ENCODE peak calls at places on chromosomes 12 and 14, in seven cellular contexts. One of them, this sample, is unnamed.
A peak's percentile ranks its signal among the peaks of the same experiment; 100 is the strongest.

GRCh38 chr12:92404921-92405320 is 259.3 kb upstream of the BTG1 start:
- DNase-seq in upper lobe of left lung: no peak
- DNase-seq in stimulated activated CD4-positive, alpha-beta T cell treated with anti-CD3 and anti-CD28 coated beads, Interleukin-2, amount 100 ng/mL, for 24 hours: no peak
- DNase-seq in progenitor cell of endocrine pancreas: no peak
- DNase-seq in SW480: no peak
- DNase-seq in CD4-positive, CD25-positive, alpha-beta regulatory T cell: no peak
- DNase-seq in activated naive CD8-positive, alpha-beta T cell treated with anti-CD3 and anti-CD28 coated beads, Interleukin-2, amount 10 ng/mL, durations not matched to agents 7 days and 5 days: no peak
- DNase-seq in this sample: no peak

GRCh38 chr14:61562321-61563161 is 132.8 kb upstream of the HIF1A start:
- DNase-seq in upper lobe of left lung: no peak
- DNase-seq in stimulated activated CD4-positive, alpha-beta T cell treated with anti-CD3 and anti-CD28 coated beads, Interleukin-2, amount 100 ng/mL, for 24 hours: peak; percentile 54
- DNase-seq in progenitor cell of endocrine pancreas: no peak
- DNase-seq in SW480: peak; percentile 92
- DNase-seq in CD4-positive, CD25-positive, alpha-beta regulatory T cell: no peak
- DNase-seq in activated naive CD8-positive, alpha-beta T cell treated with anti-CD3 and anti-CD28 coated beads, Interleukin-2, amount 10 ng/mL, durations not matched to agents 7 days and 5 days: no peak
- DNase-seq in this sample: peak; percentile 98

GRCh38 chr12:115541891-115542361 is 735.6 kb downstream of the MED13L start:
- DNase-seq in upper lobe of left lung: no peak
- DNase-seq in stimulated activated CD4-positive, alpha-beta T cell treated with anti-CD3 and anti-CD28 coated beads, Interleukin-2, amount 100 ng/mL, for 24 hours: no peak
- DNase-seq in progenitor cell of endocrine pancreas: no peak
- DNase-seq in SW480: peak; percentile 86
- DNase-seq in CD4-positive, CD25-positive, alpha-beta regulatory T cell: no peak
- DNase-seq in activated naive CD8-positive, alpha-beta T cell treated with anti-CD3 and anti-CD28 coated beads, Interleukin-2, amount 10 ng/mL, durations not matched to agents 7 days and 5 days: no peak
- DNase-seq in this sample: no peak

GRCh38 chr12:113261847-113262470 is 40.7 kb downstream of the TPCN1 start:
- DNase-seq in upper lobe of left lung: no peak
- DNase-seq in stimulated activated CD4-positive, alpha-beta T cell treated with anti-CD3 and anti-CD28 coated beads, Interleukin-2, amount 100 ng/mL, for 24 hours: peak; percentile 26
- DNase-seq in progenitor cell of endocrine pancreas: no peak
- DNase-seq in SW480: no peak
- DNase-seq in CD4-positive, CD25-positive, alpha-beta regulatory T cell: no peak
- DNase-seq in activated naive CD8-positive, alpha-beta T cell treated with anti-CD3 and anti-CD28 coated beads, Interleukin-2, amount 10 ng/mL, durations not matched to agents 7 days and 5 days: no peak
- DNase-seq in this sample: peak; percentile 50

GRCh38 chr14:69571449-69571878 is 3.2 kb downstream of the CCDC177 start:
- DNase-seq in upper lobe of left lung: peak; percentile 84
- DNase-seq in stimulated activated CD4-positive, alpha-beta T cell treated with anti-CD3 and anti-CD28 coated beads, Interleukin-2, amount 100 ng/mL, for 24 hours: no peak
- DNase-seq in progenitor cell of endocrine pancreas: no peak
- DNase-seq in SW480: no peak
- DNase-seq in CD4-positive, CD25-positive, alpha-beta regulatory T cell: no peak
- DNase-seq in activated naive CD8-positive, alpha-beta T cell treated with anti-CD3 and anti-CD28 coated beads, Interleukin-2, amount 10 ng/mL, durations not matched to agents 7 days and 5 days: no peak
- DNase-seq in this sample: peak; percentile 32

GRCh38 chr14:69741055-69741454 is 25.9 kb upstream of the SRSF5 start:
- DNase-seq in upper lobe of left lung: no peak
- DNase-seq in stimulated activated CD4-positive, alpha-beta T cell treated with anti-CD3 and anti-CD28 coated beads, Interleukin-2, amount 100 ng/mL, for 24 hours: no peak
- DNase-seq in progenitor cell of endocrine pancreas: no peak
- DNase-seq in SW480: no peak
- DNase-seq in CD4-positive, CD25-positive, alpha-beta regulatory T cell: no peak
- DNase-seq in activated naive CD8-positive, alpha-beta T cell treated with anti-CD3 and anti-CD28 coated beads, Interleukin-2, amount 10 ng/mL, durations not matched to agents 7 days and 5 days: no peak
- DNase-seq in this sample: no peak

GRCh38 chr12:54385251-54385914 is 850 bp upstream of the ZNF385A start:
- DNase-seq in upper lobe of left lung: peak; percentile 36
- DNase-seq in stimulated activated CD4-positive, alpha-beta T cell treated with anti-CD3 and anti-CD28 coated beads, Interleukin-2, amount 100 ng/mL, for 24 hours: no peak
- DNase-seq in progenitor cell of endocrine pancreas: no peak
- DNase-seq in SW480: no peak
- DNase-seq in CD4-positive, CD25-positive, alpha-beta regulatory T cell: no peak
- DNase-seq in activated naive CD8-positive, alpha-beta T cell treated with anti-CD3 and anti-CD28 coated beads, Interleukin-2, amount 10 ng/mL, durations not matched to agents 7 days and 5 days: no peak
- DNase-seq in this sample: no peak

GRCh38 chr12:52953181-52953841 is 4.4 kb downstream of the KRT18 start:
- DNase-seq in upper lobe of left lung: no peak
- DNase-seq in stimulated activated CD4-positive, alpha-beta T cell treated with anti-CD3 and anti-CD28 coated beads, Interleukin-2, amount 100 ng/mL, for 24 hours: no peak
- DNase-seq in progenitor cell of endocrine pancreas: no peak
- DNase-seq in SW480: no peak
- DNase-seq in CD4-positive, CD25-positive, alpha-beta regulatory T cell: no peak
- DNase-seq in activated naive CD8-positive, alpha-beta T cell treated with anti-CD3 and anti-CD28 coated beads, Interleukin-2, amount 10 ng/mL, durations not matched to agents 7 days and 5 days: no peak
- DNase-seq in this sample: no peak

GRCh38 chr14:68654471-68654941 is 138.4 kb downstream of the ZFP36L1 start:
- DNase-seq in upper lobe of left lung: no peak
- DNase-seq in stimulated activated CD4-positive, alpha-beta T cell treated with anti-CD3 and anti-CD28 coated beads, Interleukin-2, amount 100 ng/mL, for 24 hours: no peak
- DNase-seq in progenitor cell of endocrine pancreas: no peak
- DNase-seq in SW480: no peak
- DNase-seq in CD4-positive, CD25-positive, alpha-beta regulatory T cell: no peak
- DNase-seq in activated naive CD8-positive, alpha-beta T cell treated with anti-CD3 and anti-CD28 coated beads, Interleukin-2, amount 10 ng/mL, durations not matched to agents 7 days and 5 days: no peak
- DNase-seq in this sample: no peak

GRCh38 chr12:90953956-90954421 is 987 bp downstream of the CCER1 start:
- DNase-seq in upper lobe of left lung: peak; percentile 78
- DNase-seq in stimulated activated CD4-positive, alpha-beta T cell treated with anti-CD3 and anti-CD28 coated beads, Interleukin-2, amount 100 ng/mL, for 24 hours: no peak
- DNase-seq in progenitor cell of endocrine pancreas: no peak
- DNase-seq in SW480: no peak
- DNase-seq in CD4-positive, CD25-positive, alpha-beta regulatory T cell: no peak
- DNase-seq in activated naive CD8-positive, alpha-beta T cell treated with anti-CD3 and anti-CD28 coated beads, Interleukin-2, amount 10 ng/mL, durations not matched to agents 7 days and 5 days: no peak
- DNase-seq in this sample: no peak

GRCh38 chr14:79466938-79467527 is 744.3 kb downstream of the DIO2 start:
- DNase-seq in upper lobe of left lung: peak; percentile 27
- DNase-seq in stimulated activated CD4-positive, alpha-beta T cell treated with anti-CD3 and anti-CD28 coated beads, Interleukin-2, amount 100 ng/mL, for 24 hours: no peak
- DNase-seq in progenitor cell of endocrine pancreas: no peak
- DNase-seq in SW480: no peak
- DNase-seq in CD4-positive, CD25-positive, alpha-beta regulatory T cell: no peak
- DNase-seq in activated naive CD8-positive, alpha-beta T cell treated with anti-CD3 and anti-CD28 coated beads, Interleukin-2, amount 10 ng/mL, durations not matched to agents 7 days and 5 days: no peak
- DNase-seq in this sample: no peak

GRCh38 chr12:106022568-106023012 is 116.2 kb downstream of the NUAK1 start:
- DNase-seq in upper lobe of left lung: no peak
- DNase-seq in stimulated activated CD4-positive, alpha-beta T cell treated with anti-CD3 and anti-CD28 coated beads, Interleukin-2, amount 100 ng/mL, for 24 hours: no peak
- DNase-seq in progenitor cell of endocrine pancreas: no peak
- DNase-seq in SW480: no peak
- DNase-seq in CD4-positive, CD25-positive, alpha-beta regulatory T cell: no peak
- DNase-seq in activated naive CD8-positive, alpha-beta T cell treated with anti-CD3 and anti-CD28 coated beads, Interleukin-2, amount 10 ng/mL, durations not matched to agents 7 days and 5 days: no peak
- DNase-seq in this sample: no peak

This sample was measured in foreskin fibroblast.